ENCODE peak calls at places on chromosomes 4 and X, in ten cellular contexts. One of them, this sample, is unnamed.

GRCh38 chrX:1163231-1163630 is 49.2 kb downstream of the CRLF2 start:
- DNase-seq in stimulated activated CD4-positive, alpha-beta T cell treated with anti-CD3 and anti-CD28 coated beads, Interleukin-12 subunit alpha, Interleukin-12 subunit beta, amount 100 ng/mL, for 48 hours: no peak
- DNase-seq in ELR: no peak
- DNase-seq in hippocampal formation: no peak
- DNase-seq in NCI-H1694: no peak
- DNase-seq in activated CD4-positive, alpha-beta memory T cell treated with anti-CD3 and anti-CD28 coated beads, Interleukin-2, amount 10 ng/mL, durations not matched to agents 7 days and 5 days: no peak
- DNase-seq in memory B cell: no peak
- DNase-seq in iPS-NIHi11: no peak
- DNase-seq in NCI-H226: no peak
- DNase-seq in H4: no peak
- DNase-seq in this sample: no peak

GRCh38 chr4:184705692-184706091 is 28.2 kb downstream of the CENPU start:
- DNase-seq in stimulated activated CD4-positive, alpha-beta T cell treated with anti-CD3 and anti-CD28 coated beads, Interleukin-12 subunit alpha, Interleukin-12 subunit beta, amount 100 ng/mL, for 48 hours: no peak
- DNase-seq in H4: no peak
- DNase-seq in hippocampal formation: no peak
- DNase-seq in NCI-H1694: no peak
- DNase-seq in memory B cell: no peak
- DNase-seq in ELR: no peak
- DNase-seq in NCI-H226: no peak
- DNase-seq in iPS-NIHi11: no peak
- DNase-seq in activated CD4-positive, alpha-beta memory T cell treated with anti-CD3 and anti-CD28 coated beads, Interleukin-2, amount 10 ng/mL, durations not matched to agents 7 days and 5 days: no peak
- DNase-seq in this sample: no peak

GRCh38 chr4:138175337-138175794 is 66.8 kb downstream of the SLC7A11 start:
- DNase-seq in H4: no peak
- DNase-seq in iPS-NIHi11: no peak
- DNase-seq in NCI-H1694: peak
- DNase-seq in stimulated activated CD4-positive, alpha-beta T cell treated with anti-CD3 and anti-CD28 coated beads, Interleukin-12 subunit alpha, Interleukin-12 subunit beta, amount 100 ng/mL, for 48 hours: no peak
- DNase-seq in NCI-H226: no peak
- DNase-seq in activated CD4-positive, alpha-beta memory T cell treated with anti-CD3 and anti-CD28 coated beads, Interleukin-2, amount 10 ng/mL, durations not matched to agents 7 days and 5 days: no peak
- DNase-seq in ELR: no peak
- DNase-seq in memory B cell: no peak
- DNase-seq in hippocampal formation: peak
- DNase-seq in this sample: no peak

GRCh38 chr4:6033381-6033780 is 15.2 kb upstream of the C4orf50 start:
- DNase-seq in ELR: no peak
- DNase-seq in memory B cell: no peak
- DNase-seq in hippocampal formation: no peak
- DNase-seq in iPS-NIHi11: no peak
- DNase-seq in stimulated activated CD4-positive, alpha-beta T cell treated with anti-CD3 and anti-CD28 coated beads, Interleukin-12 subunit alpha, Interleukin-12 subunit beta, amount 100 ng/mL, for 48 hours: no peak
- DNase-seq in NCI-H1694: no peak
- DNase-seq in NCI-H226: no peak
- DNase-seq in activated CD4-positive, alpha-beta memory T cell treated with anti-CD3 and anti-CD28 coated beads, Interleukin-2, amount 10 ng/mL, durations not matched to agents 7 days and 5 days: no peak
- DNase-seq in H4: no peak
- DNase-seq in this sample: no peak

GRCh38 chr4:5051692-5052423 is 578 bp downstream of the STK32B start:
- DNase-seq in memory B cell: no peak
- DNase-seq in stimulated activated CD4-positive, alpha-beta T cell treated with anti-CD3 and anti-CD28 coated beads, Interleukin-12 subunit alpha, Interleukin-12 subunit beta, amount 100 ng/mL, for 48 hours: no peak
- DNase-seq in activated CD4-positive, alpha-beta memory T cell treated with anti-CD3 and anti-CD28 coated beads, Interleukin-2, amount 10 ng/mL, durations not matched to agents 7 days and 5 days: no peak
- DNase-seq in H4: no peak
- DNase-seq in iPS-NIHi11: peak
- DNase-seq in ELR: peak
- DNase-seq in NCI-H226: no peak
- DNase-seq in hippocampal formation: no peak
- DNase-seq in NCI-H1694: no peak
- DNase-seq in this sample: peak

GRCh38 chrX:8846271-8846670 is 45.1 kb upstream of the FAM9A start:
- DNase-seq in memory B cell: no peak
- DNase-seq in activated CD4-positive, alpha-beta memory T cell treated with anti-CD3 and anti-CD28 coated beads, Interleukin-2, amount 10 ng/mL, durations not matched to agents 7 days and 5 days: no peak
- DNase-seq in iPS-NIHi11: no peak
- DNase-seq in H4: no peak
- DNase-seq in ELR: no peak
- DNase-seq in hippocampal formation: no peak
- DNase-seq in stimulated activated CD4-positive, alpha-beta T cell treated with anti-CD3 and anti-CD28 coated beads, Interleukin-12 subunit alpha, Interleukin-12 subunit beta, amount 100 ng/mL, for 48 hours: no peak
- DNase-seq in NCI-H1694: no peak
- DNase-seq in NCI-H226: no peak
- DNase-seq in this sample: no peak

GRCh38 chr4:94827481-94828110 is 69.8 kb downstream of the BMPR1B start:
- DNase-seq in H4: peak
- DNase-seq in stimulated activated CD4-positive, alpha-beta T cell treated with anti-CD3 and anti-CD28 coated beads, Interleukin-12 subunit alpha, Interleukin-12 subunit beta, amount 100 ng/mL, for 48 hours: no peak
- DNase-seq in memory B cell: no peak
- DNase-seq in activated CD4-positive, alpha-beta memory T cell treated with anti-CD3 and anti-CD28 coated beads, Interleukin-2, amount 10 ng/mL, durations not matched to agents 7 days and 5 days: no peak
- DNase-seq in NCI-H226: peak
- DNase-seq in ELR: peak
- DNase-seq in hippocampal formation: no peak
- DNase-seq in iPS-NIHi11: no peak
- DNase-seq in NCI-H1694: no peak
- DNase-seq in this sample: no peak

GRCh38 chr4:1194028-1194900 is 21.9 kb upstream of the SPON2 start:
- DNase-seq in stimulated activated CD4-positive, alpha-beta T cell treated with anti-CD3 and anti-CD28 coated beads, Interleukin-12 subunit alpha, Interleukin-12 subunit beta, amount 100 ng/mL, for 48 hours: no peak
- DNase-seq in H4: no peak
- DNase-seq in NCI-H1694: no peak
- DNase-seq in NCI-H226: no peak
- DNase-seq in ELR: no peak
- DNase-seq in memory B cell: no peak
- DNase-seq in hippocampal formation: no peak
- DNase-seq in iPS-NIHi11: peak
- DNase-seq in activated CD4-positive, alpha-beta memory T cell treated with anti-CD3 and anti-CD28 coated beads, Interleukin-2, amount 10 ng/mL, durations not matched to agents 7 days and 5 days: peak
- DNase-seq in this sample: peak

GRCh38 chr4:13851541-13851940 is 224.0 kb upstream of the BOD1L1 start:
- DNase-seq in activated CD4-positive, alpha-beta memory T cell treated with anti-CD3 and anti-CD28 coated beads, Interleukin-2, amount 10 ng/mL, durations not matched to agents 7 days and 5 days: no peak
- DNase-seq in NCI-H226: no peak
- DNase-seq in memory B cell: no peak
- DNase-seq in NCI-H1694: no peak
- DNase-seq in H4: no peak
- DNase-seq in hippocampal formation: no peak
- DNase-seq in ELR: no peak
- DNase-seq in iPS-NIHi11: no peak
- DNase-seq in stimulated activated CD4-positive, alpha-beta T cell treated with anti-CD3 and anti-CD28 coated beads, Interleukin-12 subunit alpha, Interleukin-12 subunit beta, amount 100 ng/mL, for 48 hours: no peak
- DNase-seq in this sample: no peak

GRCh38 chr4:139700568-139700967 is 34.9 kb downstream of the MGST2 start:
- DNase-seq in ELR: no peak
- DNase-seq in H4: no peak
- DNase-seq in iPS-NIHi11: no peak
- DNase-seq in stimulated activated CD4-positive, alpha-beta T cell treated with anti-CD3 and anti-CD28 coated beads, Interleukin-12 subunit alpha, Interleukin-12 subunit beta, amount 100 ng/mL, for 48 hours: no peak
- DNase-seq in hippocampal formation: no peak
- DNase-seq in NCI-H1694: no peak
- DNase-seq in activated CD4-positive, alpha-beta memory T cell treated with anti-CD3 and anti-CD28 coated beads, Interleukin-2, amount 10 ng/mL, durations not matched to agents 7 days and 5 days: no peak
- DNase-seq in memory B cell: no peak
- DNase-seq in NCI-H226: no peak
- DNase-seq in this sample: no peak

GRCh38 chrX:12978205-12979010 is 3.5 kb downstream of the TMSB4X start:
- DNase-seq in NCI-H226: no peak
- DNase-seq in stimulated activated CD4-positive, alpha-beta T cell treated with anti-CD3 and anti-CD28 coated beads, Interleukin-12 subunit alpha, Interleukin-12 subunit beta, amount 100 ng/mL, for 48 hours: no peak
- DNase-seq in ELR: peak
- DNase-seq in memory B cell: no peak
- DNase-seq in hippocampal formation: no peak
- DNase-seq in H4: peak
- DNase-seq in NCI-H1694: no peak
- DNase-seq in iPS-NIHi11: peak
- DNase-seq in activated CD4-positive, alpha-beta memory T cell treated with anti-CD3 and anti-CD28 coated beads, Interleukin-2, amount 10 ng/mL, durations not matched to agents 7 days and 5 days: peak
- DNase-seq in this sample: no peak

GRCh38 chrX:39830414-39830813 is 267.3 kb downstream of the BCOR start:
- DNase-seq in stimulated activated CD4-positive, alpha-beta T cell treated with anti-CD3 and anti-CD28 coated beads, Interleukin-12 subunit alpha, Interleukin-12 subunit beta, amount 100 ng/mL, for 48 hours: no peak
- DNase-seq in iPS-NIHi11: no peak
- DNase-seq in hippocampal formation: no peak
- DNase-seq in H4: no peak
- DNase-seq in ELR: no peak
- DNase-seq in NCI-H1694: no peak
- DNase-seq in memory B cell: no peak
- DNase-seq in activated CD4-positive, alpha-beta memory T cell treated with anti-CD3 and anti-CD28 coated beads, Interleukin-2, amount 10 ng/mL, durations not matched to agents 7 days and 5 days: no peak
- DNase-seq in NCI-H226: no peak
- DNase-seq in this sample: no peak

GRCh38 chr4:127622923-127623754 is 9.6 kb upstream of the INTU start:
- DNase-seq in activated CD4-positive, alpha-beta memory T cell treated with anti-CD3 and anti-CD28 coated beads, Interleukin-2, amount 10 ng/mL, durations not matched to agents 7 days and 5 days: no peak
- DNase-seq in H4: peak
- DNase-seq in stimulated activated CD4-positive, alpha-beta T cell treated with anti-CD3 and anti-CD28 coated beads, Interleukin-12 subunit alpha, Interleukin-12 subunit beta, amount 100 ng/mL, for 48 hours: no peak
- DNase-seq in hippocampal formation: no peak
- DNase-seq in NCI-H226: no peak
- DNase-seq in ELR: peak
- DNase-seq in NCI-H1694: no peak
- DNase-seq in memory B cell: no peak
- DNase-seq in iPS-NIHi11: peak
- DNase-seq in this sample: peak

GRCh38 chrX:43644124-43644701 is 11.9 kb upstream of the MAOA start:
- DNase-seq in activated CD4-positive, alpha-beta memory T cell treated with anti-CD3 and anti-CD28 coated beads, Interleukin-2, amount 10 ng/mL, durations not matched to agents 7 days and 5 days: no peak
- DNase-seq in memory B cell: no peak
- DNase-seq in NCI-H226: peak
- DNase-seq in iPS-NIHi11: no peak
- DNase-seq in stimulated activated CD4-positive, alpha-beta T cell treated with anti-CD3 and anti-CD28 coated beads, Interleukin-12 subunit alpha, Interleukin-12 subunit beta, amount 100 ng/mL, for 48 hours: no peak
- DNase-seq in H4: peak
- DNase-seq in hippocampal formation: no peak
- DNase-seq in ELR: peak
- DNase-seq in NCI-H1694: no peak
- DNase-seq in this sample: no peak

GRCh38 chr4:26812049-26812729 is 48.5 kb upstream of the STIM2 start:
- DNase-seq in iPS-NIHi11: no peak
- DNase-seq in NCI-H1694: no peak
- DNase-seq in ELR: peak
- DNase-seq in NCI-H226: no peak
- DNase-seq in stimulated activated CD4-positive, alpha-beta T cell treated with anti-CD3 and anti-CD28 coated beads, Interleukin-12 subunit alpha, Interleukin-12 subunit beta, amount 100 ng/mL, for 48 hours: no peak
- DNase-seq in H4: no peak
- DNase-seq in memory B cell: no peak
- DNase-seq in activated CD4-positive, alpha-beta memory T cell treated with anti-CD3 and anti-CD28 coated beads, Interleukin-2, amount 10 ng/mL, durations not matched to agents 7 days and 5 days: no peak
- DNase-seq in hippocampal formation: no peak
- DNase-seq in this sample: peak

GRCh38 chrX:133305348-133305747 is 87.2 kb upstream of the TFDP3 start:
- DNase-seq in ELR: no peak
- DNase-seq in H4: no peak
- DNase-seq in hippocampal formation: no peak
- DNase-seq in NCI-H226: no peak
- DNase-seq in activated CD4-positive, alpha-beta memory T cell treated with anti-CD3 and anti-CD28 coated beads, Interleukin-2, amount 10 ng/mL, durations not matched to agents 7 days and 5 days: no peak
- DNase-seq in NCI-H1694: no peak
- DNase-seq in memory B cell: no peak
- DNase-seq in iPS-NIHi11: no peak
- DNase-seq in stimulated activated CD4-positive, alpha-beta T cell treated with anti-CD3 and anti-CD28 coated beads, Interleukin-12 subunit alpha, Interleukin-12 subunit beta, amount 100 ng/mL, for 48 hours: no peak
- DNase-seq in this sample: no peak

GRCh38 chrX:43958529-43958928 is 14.7 kb downstream of the NDP start:
- DNase-seq in hippocampal formation: peak
- DNase-seq in memory B cell: no peak
- DNase-seq in stimulated activated CD4-positive, alpha-beta T cell treated with anti-CD3 and anti-CD28 coated beads, Interleukin-12 subunit alpha, Interleukin-12 subunit beta, amount 100 ng/mL, for 48 hours: no peak
- DNase-seq in NCI-H226: peak
- DNase-seq in NCI-H1694: peak
- DNase-seq in H4: peak
- DNase-seq in activated CD4-positive, alpha-beta memory T cell treated with anti-CD3 and anti-CD28 coated beads, Interleukin-2, amount 10 ng/mL, durations not matched to agents 7 days and 5 days: peak
- DNase-seq in iPS-NIHi11: peak
- DNase-seq in ELR: peak
- DNase-seq in this sample: peak

GRCh38 chrX:71178908-71179307 is 34.3 kb downstream of the NLGN3 start:
- DNase-seq in NCI-H1694: peak
- DNase-seq in ELR: peak
- DNase-seq in H4: peak
- DNase-seq in memory B cell: peak
- DNase-seq in NCI-H226: peak
- DNase-seq in iPS-NIHi11: peak
- DNase-seq in stimulated activated CD4-positive, alpha-beta T cell treated with anti-CD3 and anti-CD28 coated beads, Interleukin-12 subunit alpha, Interleukin-12 subunit beta, amount 100 ng/mL, for 48 hours: no peak
- DNase-seq in hippocampal formation: peak
- DNase-seq in activated CD4-positive, alpha-beta memory T cell treated with anti-CD3 and anti-CD28 coated beads, Interleukin-2, amount 10 ng/mL, durations not matched to agents 7 days and 5 days: peak
- DNase-seq in this sample: peak

GRCh38 chr4:130249002-130249401 is 1153.0 kb downstream of the C4orf33 start:
- DNase-seq in memory B cell: no peak
- DNase-seq in activated CD4-positive, alpha-beta memory T cell treated with anti-CD3 and anti-CD28 coated beads, Interleukin-2, amount 10 ng/mL, durations not matched to agents 7 days and 5 days: no peak
- DNase-seq in NCI-H1694: no peak
- DNase-seq in stimulated activated CD4-positive, alpha-beta T cell treated with anti-CD3 and anti-CD28 coated beads, Interleukin-12 subunit alpha, Interleukin-12 subunit beta, amount 100 ng/mL, for 48 hours: no peak
- DNase-seq in H4: no peak
- DNase-seq in NCI-H226: no peak
- DNase-seq in hippocampal formation: no peak
- DNase-seq in iPS-NIHi11: peak
- DNase-seq in ELR: no peak
- DNase-seq in this sample: no peak

GRCh38 chrX:46125139-46125538 is 420.1 kb downstream of the ZNF674 start:
- DNase-seq in NCI-H226: no peak
- DNase-seq in H4: peak
- DNase-seq in activated CD4-positive, alpha-beta memory T cell treated with anti-CD3 and anti-CD28 coated beads, Interleukin-2, amount 10 ng/mL, durations not matched to agents 7 days and 5 days: no peak
- DNase-seq in stimulated activated CD4-positive, alpha-beta T cell treated with anti-CD3 and anti-CD28 coated beads, Interleukin-12 subunit alpha, Interleukin-12 subunit beta, amount 100 ng/mL, for 48 hours: no peak
- DNase-seq in hippocampal formation: no peak
- DNase-seq in NCI-H1694: no peak
- DNase-seq in memory B cell: no peak
- DNase-seq in ELR: peak
- DNase-seq in iPS-NIHi11: no peak
- DNase-seq in this sample: no peak

GRCh38 chr4:128848461-128848860 is 39.0 kb downstream of the JADE1 start:
- DNase-seq in hippocampal formation: no peak
- DNase-seq in ELR: no peak
- DNase-seq in NCI-H1694: no peak
- DNase-seq in H4: no peak
- DNase-seq in iPS-NIHi11: no peak
- DNase-seq in memory B cell: no peak
- DNase-seq in NCI-H226: no peak
- DNase-seq in stimulated activated CD4-positive, alpha-beta T cell treated with anti-CD3 and anti-CD28 coated beads, Interleukin-12 subunit alpha, Interleukin-12 subunit beta, amount 100 ng/mL, for 48 hours: no peak
- DNase-seq in activated CD4-positive, alpha-beta memory T cell treated with anti-CD3 and anti-CD28 coated beads, Interleukin-2, amount 10 ng/mL, durations not matched to agents 7 days and 5 days: no peak
- DNase-seq in this sample: no peak

GRCh38 chr4:145507636-145508035 is 26.0 kb downstream of the SMAD1 start:
- DNase-seq in memory B cell: no peak
- DNase-seq in iPS-NIHi11: no peak
- DNase-seq in activated CD4-positive, alpha-beta memory T cell treated with anti-CD3 and anti-CD28 coated beads, Interleukin-2, amount 10 ng/mL, durations not matched to agents 7 days and 5 days: no peak
- DNase-seq in NCI-H1694: no peak
- DNase-seq in ELR: peak
- DNase-seq in H4: peak
- DNase-seq in NCI-H226: peak
- DNase-seq in stimulated activated CD4-positive, alpha-beta T cell treated with anti-CD3 and anti-CD28 coated beads, Interleukin-12 subunit alpha, Interleukin-12 subunit beta, amount 100 ng/mL, for 48 hours: no peak
- DNase-seq in hippocampal formation: no peak
- DNase-seq in this sample: no peak

GRCh38 chrX:74506310-74507115 is 85.2 kb downstream of the SLC16A2 start:
- DNase-seq in ELR: no peak
- DNase-seq in NCI-H226: peak
- DNase-seq in H4: no peak
- DNase-seq in NCI-H1694: no peak
- DNase-seq in hippocampal formation: no peak
- DNase-seq in memory B cell: peak
- DNase-seq in activated CD4-positive, alpha-beta memory T cell treated with anti-CD3 and anti-CD28 coated beads, Interleukin-2, amount 10 ng/mL, durations not matched to agents 7 days and 5 days: no peak
- DNase-seq in iPS-NIHi11: no peak
- DNase-seq in stimulated activated CD4-positive, alpha-beta T cell treated with anti-CD3 and anti-CD28 coated beads, Interleukin-12 subunit alpha, Interleukin-12 subunit beta, amount 100 ng/mL, for 48 hours: no peak
- DNase-seq in this sample: no peak

GRCh38 chr4:119039779-119040178 is 95.9 kb upstream of the MYOZ2 start:
- DNase-seq in iPS-NIHi11: peak
- DNase-seq in stimulated activated CD4-positive, alpha-beta T cell treated with anti-CD3 and anti-CD28 coated beads, Interleukin-12 subunit alpha, Interleukin-12 subunit beta, amount 100 ng/mL, for 48 hours: no peak
- DNase-seq in NCI-H1694: no peak
- DNase-seq in NCI-H226: no peak
- DNase-seq in ELR: no peak
- DNase-seq in H4: no peak
- DNase-seq in memory B cell: no peak
- DNase-seq in activated CD4-positive, alpha-beta memory T cell treated with anti-CD3 and anti-CD28 coated beads, Interleukin-2, amount 10 ng/mL, durations not matched to agents 7 days and 5 days: no peak
- DNase-seq in hippocampal formation: no peak
- DNase-seq in this sample: peak